ENCODE peak calls at places on chromosomes 3 and 15, in six cellular contexts. Q is OCI-LY7, N is gastrocnemius medialis, S is AG04449, W is fibroblast of pulmonary artery, O is stomach. B is an unnamed sample.

GRCh38 chr3:133895208-133896001 is at the start of gene RAB6B:
- DNase-seq in Q (no peak), N (no peak), S (no peak), W (peak), O (no peak), B (peak)

GRCh38 chr3:189714991-189715961 is 84.1 kb downstream of the TP63 start:
- DNase-seq in Q (no peak), N (no peak), S (peak), W (peak), O (no peak), B (no peak)

GRCh38 chr15:25481208-25481862 is 42.5 kb upstream of the UBE3A start:
- DNase-seq in Q (no peak), N (no peak), S (no peak), W (no peak), O (no peak), B (no peak)

GRCh38 chr3:37652851-37653250 is 208.8 kb upstream of the CTDSPL start:
- DNase-seq in Q (no peak), N (no peak), S (no peak), W (no peak), O (no peak), B (no peak)

GRCh38 chr15:71079208-71080044 is 35.8 kb upstream of the THSD4 start:
- DNase-seq in Q (no peak), N (no peak), S (no peak), W (peak), O (peak), B (no peak)

GRCh38 chr3:7000501-7000900 is 139.6 kb downstream of the GRM7 start:
- DNase-seq in Q (no peak), N (no peak), S (no peak), W (no peak), O (no peak), B (no peak)

GRCh38 chr3:136861890-136862610 is at the start of gene NCK1:
- DNase-seq in Q (peak), N (peak), S (peak), W (peak), O (peak), B (peak)

GRCh38 chr15:68733666-68734065 is 87.0 kb downstream of the ANP32A start:
- DNase-seq in Q (no peak), N (no peak), S (no peak), W (no peak), O (no peak), B (no peak)

GRCh38 chr3:61524933-61525332 is 36.4 kb upstream of the PTPRG start:
- DNase-seq in Q (no peak), N (no peak), S (no peak), W (peak), O (no peak), B (no peak)

GRCh38 chr3:61522064-61522463 is 39.3 kb upstream of the PTPRG start:
- DNase-seq in Q (no peak), N (no peak), S (no peak), W (no peak), O (no peak), B (no peak)

GRCh38 chr3:61522629-61523028 is 38.7 kb upstream of the PTPRG start:
- DNase-seq in Q (no peak), N (no peak), S (no peak), W (no peak), O (no peak), B (no peak)

GRCh38 chr3:61518590-61518989 is 42.8 kb upstream of the PTPRG start:
- DNase-seq in Q (no peak), N (no peak), S (no peak), W (no peak), O (no peak), B (no peak)

DNA sequence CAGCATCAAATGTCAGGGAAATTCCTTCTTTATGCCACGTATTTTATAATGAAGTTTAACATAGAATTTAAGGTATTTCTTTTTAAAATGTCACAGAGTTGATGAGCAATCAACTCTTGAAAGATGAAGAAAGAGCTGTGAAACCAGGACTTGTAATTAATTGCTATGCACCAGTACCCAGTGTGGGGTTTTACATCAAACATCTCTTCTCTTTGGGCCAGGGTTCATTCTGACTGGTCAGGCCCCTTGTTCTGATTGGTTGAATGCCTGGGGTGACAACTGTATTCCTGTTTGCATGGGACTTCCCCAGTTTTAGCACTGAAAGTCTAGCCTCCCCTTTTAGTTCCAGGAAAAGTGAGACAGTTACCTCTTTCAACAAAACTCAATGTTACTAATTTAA is 40.1 kb upstream of the PTPRG start:
- DNase-seq in Q (no peak), N (no peak), S (no peak), W (no peak), O (no peak), B (no peak)
- TF ChIP-seq CTCF in Q (no peak), N (no peak), S (no peak), W (no peak), O (no peak), B (no peak)

GRCh38 chr3:160402249-160403027 is 3.0 kb downstream of the SMC4 start:
- DNase-seq in Q (no peak), N (no peak), S (no peak), W (peak), O (no peak), B (no peak)

GRCh38 chr3:160400048-160400630 is 689 bp downstream of the SMC4 start:
- DNase-seq in Q (peak), N (peak), S (no peak), W (peak), O (peak), B (peak)

GRCh38 chr3:160401301-160402095 is 2.0 kb downstream of the SMC4 start:
- DNase-seq in Q (peak), N (no peak), S (no peak), W (peak), O (peak), B (no peak)

GRCh38 chr3:160399347-160400047 is at the start of gene SMC4:
- DNase-seq in Q (peak), N (peak), S (no peak), W (peak), O (peak), B (peak)

GRCh38 chr3:160400631-160401150 is 1.2 kb downstream of the SMC4 start:
- DNase-seq in Q (peak), N (no peak), S (no peak), W (peak), O (peak), B (peak)
- TF ChIP-seq CTCF in Q (no peak), N (no peak), S (no peak), W (no peak), O (no peak), B (no peak)

GRCh38 chr3:35777563-35777962 is 138.2 kb downstream of the ARPP21 start:
- DNase-seq in Q (no peak), N (no peak), S (no peak), W (peak), O (no peak), B (no peak)

GRCh38 chr3:35773398-35773797 is 134.1 kb downstream of the ARPP21 start:
- DNase-seq in Q (no peak), N (no peak), S (no peak), W (no peak), O (no peak), B (no peak)

GRCh38 chr3:35778201-35778600 is 138.9 kb downstream of the ARPP21 start:
- DNase-seq in Q (no peak), N (no peak), S (no peak), W (no peak), O (no peak), B (no peak)

GRCh38 chr3:35776346-35776745 is 137.0 kb downstream of the ARPP21 start:
- DNase-seq in Q (no peak), N (no peak), S (no peak), W (no peak), O (no peak), B (no peak)

DNA sequence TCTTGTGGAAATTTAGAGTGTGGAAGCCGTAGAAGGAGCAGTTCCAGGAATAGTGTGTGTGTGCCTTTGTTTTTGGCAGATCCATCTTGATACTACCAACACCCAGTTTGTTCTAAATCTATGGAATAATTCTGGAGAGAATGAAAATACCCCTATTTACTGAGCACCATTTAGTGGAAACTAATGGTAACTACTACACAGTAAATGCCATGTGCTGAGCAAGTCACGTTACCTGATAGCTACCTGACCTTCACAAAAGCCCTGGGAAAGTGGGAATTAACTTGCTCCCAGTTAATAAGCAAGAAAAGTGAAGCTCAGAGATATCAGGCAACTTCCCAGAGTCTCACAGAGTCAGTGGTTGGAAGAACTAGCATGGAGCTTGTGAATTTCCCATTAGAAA is 137.7 kb downstream of the ARPP21 start:
- DNase-seq in Q (no peak), N (no peak), S (no peak), W (no peak), O (no peak), B (no peak)
- TF ChIP-seq CTCF in Q (peak), N (no peak), S (no peak), W (no peak), O (no peak), B (no peak)

GRCh38 chr3:15798533-15799245 is 910 bp upstream of the ANKRD28 start:
- DNase-seq in Q (no peak), N (no peak), S (no peak), W (no peak), O (no peak), B (no peak)

GRCh38 chr3:15796331-15796730 is 1.4 kb downstream of the ANKRD28 start:
- DNase-seq in Q (no peak), N (no peak), S (no peak), W (peak), O (no peak), B (no peak)

GRCh38 chr3:15795563-15796308 is 2.0 kb downstream of the ANKRD28 start:
- DNase-seq in Q (peak), N (no peak), S (no peak), W (peak), O (no peak), B (no peak)

GRCh38 chr3:15796771-15797599 is 794 bp downstream of the ANKRD28 start:
- DNase-seq in Q (no peak), N (peak), S (no peak), W (peak), O (no peak), B (no peak)

GRCh38 chr3:15797600-15798303 is at the start of gene ANKRD28:
- DNase-seq in Q (peak), N (no peak), S (peak), W (peak), O (no peak), B (no peak)
- TF ChIP-seq CTCF in Q (peak), N (peak), S (peak), W (peak), O (no peak), B (peak)

B was measured in mesothelial cell of epicardium.